ENCODE peak calls at places on chromosome 1, in seven cellular contexts. S, B, T, V, X, N and E are unnamed samples.

GRCh38 chr1:58881471-58881994 is 97.7 kb upstream of the JUN start:
- DNase-seq in N (peak), V (no peak), T (no peak), X (peak), B (peak), S (no peak), E (no peak)

GRCh38 chr1:71780681-71781080 is 501.7 kb downstream of the NEGR1 start:
- DNase-seq in B (no peak), T (no peak), N (no peak), X (no peak), V (no peak), S (no peak), E (no peak)

GRCh38 chr1:85628791-85629531 is 48.4 kb downstream of the CCN1 start:
- DNase-seq in B (no peak), V (peak), X (peak), N (peak), T (peak), S (no peak), E (no peak)

GRCh38 chr1:155352600-155352999 is 31.9 kb downstream of the RUSC1 start:
- DNase-seq in T (no peak), N (no peak), X (no peak), B (no peak), V (no peak), S (no peak), E (no peak)

GRCh38 chr1:104878203-104878911 is 1128.7 kb downstream of the AMY1C start:
- DNase-seq in X (no peak), V (no peak), T (no peak), B (no peak), N (no peak), S (no peak), E (no peak)

GRCh38 chr1:20371411-20371810 is 80.7 kb downstream of the VWA5B1 start:
- DNase-seq in V (no peak), B (no peak), N (peak), T (no peak), X (no peak), S (no peak), E (no peak)

GRCh38 chr1:51664412-51665240 is 47.7 kb downstream of the OSBPL9 start:
- DNase-seq in S (no peak), V (no peak), X (no peak), B (no peak), N (no peak), T (no peak), E (no peak)

GRCh38 chr1:39407889-39408640 is 83.4 kb upstream of the BMP8A start:
- DNase-seq in B (no peak), S (no peak), T (no peak), V (no peak), N (peak), X (no peak), E (no peak)

GRCh38 chr1:30877205-30877912 is 31.2 kb downstream of the SDC3 start:
- DNase-seq in V (peak), B (peak), S (no peak), T (peak), X (no peak), N (peak), E (peak)

GRCh38 chr1:228092342-228093049 is 10.0 kb downstream of the ARF1 start:
- DNase-seq in X (no peak), V (no peak), S (no peak), N (no peak), T (no peak), B (no peak), E (no peak)

GRCh38 chr1:165063181-165063955 is 293.1 kb downstream of the LMX1A start:
- DNase-seq in S (no peak), T (no peak), V (no peak), N (no peak), X (no peak), B (no peak), E (no peak)

GRCh38 chr1:201376464-201377374 is 761 bp downstream of the TNNT2 start:
- DNase-seq in T (no peak), S (no peak), N (peak), B (peak), V (no peak), X (peak), E (no peak)

GRCh38 chr1:201376107-201376463 is 1.4 kb downstream of the TNNT2 start:
- DNase-seq in S (no peak), N (no peak), X (no peak), T (no peak), V (no peak), B (no peak), E (no peak)

GRCh38 chr1:201377611-201378092 is at the start of gene TNNT2:
- DNase-seq in X (no peak), T (peak), S (no peak), B (no peak), N (peak), V (no peak), E (peak)

GRCh38 chr1:201374376-201374775 is 3.1 kb downstream of the TNNT2 start:
- DNase-seq in T (no peak), B (no peak), N (no peak), X (no peak), S (no peak), V (no peak), E (no peak)

DNA sequence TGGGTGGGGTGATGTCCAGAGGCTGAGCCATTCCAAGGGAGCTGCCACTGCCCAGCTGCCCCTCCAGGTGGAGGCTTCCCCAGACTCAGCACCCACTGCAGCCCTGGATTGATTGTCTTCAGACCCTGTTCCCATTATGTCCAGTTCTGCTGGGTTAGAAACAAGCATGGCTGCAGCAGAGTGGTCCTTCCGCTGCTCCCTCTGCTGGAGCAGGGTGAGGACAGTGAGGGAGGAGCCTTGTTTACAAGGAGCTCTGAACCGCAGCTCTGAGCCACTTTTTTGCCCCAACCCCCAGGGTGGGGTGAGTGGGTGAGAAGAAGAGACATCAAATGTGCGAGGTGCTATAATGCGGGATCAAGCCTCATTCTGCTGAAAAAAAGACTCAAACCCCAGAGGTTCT is 2.3 kb downstream of the TNNT2 start:
- DNase-seq in S (no peak), N (no peak), X (no peak), T (no peak), B (no peak), V (no peak), E (no peak)
- TF ChIP-seq CTCF in S (no peak), N (no peak), X (no peak), T (peak), B (no peak), V (no peak), E (no peak)

GRCh38 chr1:12343823-12344487 is 114.1 kb downstream of the VPS13D start:
- DNase-seq in V (no peak), S (no peak), N (no peak), X (no peak), T (no peak), B (no peak), E (no peak)
- H3K27ac ChIP-seq in V (peak), S (peak), N (peak), X (no peak), T (peak), B (no peak), E (peak)

GRCh38 chr1:11541956-11542355 is 63.0 kb downstream of the DISP3 start:
- DNase-seq in V (no peak), S (no peak), T (no peak), X (no peak), N (no peak), B (no peak), E (no peak)

GRCh38 chr1:11540773-11541160 is 61.8 kb downstream of the DISP3 start:
- DNase-seq in X (no peak), B (no peak), S (no peak), T (no peak), N (no peak), V (no peak), E (no peak)

GRCh38 chr1:11539850-11540772 is 61.2 kb downstream of the DISP3 start:
- DNase-seq in T (no peak), X (no peak), S (no peak), N (no peak), V (peak), B (no peak), E (no peak)

GRCh38 chr1:11543392-11543791 is 64.4 kb downstream of the DISP3 start:
- DNase-seq in V (no peak), N (no peak), X (no peak), S (no peak), T (no peak), B (no peak), E (no peak)

GRCh38 chr1:11541236-11541635 is 62.3 kb downstream of the DISP3 start:
- DNase-seq in V (peak), N (no peak), T (no peak), B (no peak), X (no peak), S (no peak), E (no peak)
- TF ChIP-seq CTCF in V (no peak), N (no peak), T (no peak), B (no peak), X (no peak), S (no peak), E (no peak)

GRCh38 chr1:6271554-6271953 is 10.7 kb upstream of the GPR153 start:
- DNase-seq in N (peak), S (no peak), V (no peak), B (no peak), X (no peak), T (no peak), E (no peak)
- H3K27ac ChIP-seq in N (peak), S (no peak), V (no peak), B (no peak), X (no peak), T (no peak), E (peak)

GRCh38 chr1:43444827-43445225 is 8.9 kb downstream of the HYI start:
- DNase-seq in B (no peak), S (no peak), T (no peak), X (no peak), V (no peak), N (no peak), E (peak)
- TF ChIP-seq CTCF in B (no peak), S (no peak), T (no peak), X (no peak), V (no peak), N (no peak), E (no peak)

GRCh38 chr1:43507296-43508295 is 23.1 kb upstream of the PTPRF start:
- DNase-seq in T (no peak), B (no peak), N (no peak), V (no peak), X (no peak), S (no peak), E (no peak)
- H3K27ac ChIP-seq in T (no peak), B (no peak), N (no peak), V (no peak), X (no peak), S (no peak), E (no peak)